ENCODE peak calls at places on chromosomes 2 and 18, in ten cellular contexts. F, C, L, S, Q, E, V, B, I and A are unnamed samples.

GRCh38 chr2:76737607-76738006 is 784.6 kb downstream of the LRRTM4 start:
- DNase-seq in F (no peak), C (no peak), L (no peak), S (no peak), Q (no peak), E (no peak), V (no peak), B (no peak), I (no peak), A (no peak)

GRCh38 chr2:12910431-12910830 is 193.7 kb downstream of the TRIB2 start:
- DNase-seq in F (no peak), C (no peak), L (no peak), S (no peak), Q (no peak), E (no peak), V (no peak), B (no peak), I (no peak), A (no peak)

GRCh38 chr18:80233201-80233835 is 14.0 kb downstream of the PARD6G start:
- DNase-seq in F (no peak), C (no peak), L (no peak), S (no peak), Q (no peak), E (no peak), V (no peak), B (no peak), I (no peak), A (no peak)

GRCh38 chr2:230824406-230824978 is 40.2 kb upstream of the ITM2C start:
- DNase-seq in F (peak), C (peak), L (peak), S (peak), Q (peak), E (peak), V (peak), B (peak), I (peak), A (peak)

GRCh38 chr2:200931227-200931626 is 32.2 kb downstream of the ORC2 start:
- DNase-seq in F (no peak), C (no peak), L (no peak), S (no peak), Q (no peak), E (no peak), V (no peak), B (no peak), I (no peak), A (no peak)

GRCh38 chr2:241224068-241224850 is 35.8 kb downstream of the ANO7 start:
- DNase-seq in F (no peak), C (no peak), L (no peak), S (no peak), Q (peak), E (no peak), V (peak), B (no peak), I (no peak), A (no peak)

GRCh38 chr2:85811173-85811849 is 57.5 kb downstream of the ATOH8 start:
- DNase-seq in F (peak), C (peak), L (no peak), S (no peak), Q (no peak), E (no peak), V (peak), B (peak), I (no peak), A (peak)

GRCh38 chr2:231820786-231821303 is 34.6 kb downstream of the COPS7B start:
- DNase-seq in F (no peak), C (no peak), L (no peak), S (no peak), Q (no peak), E (no peak), V (no peak), B (no peak), I (no peak), A (no peak)

GRCh38 chr18:26549486-26550435 is 1.4 kb upstream of the KCTD1 start:
- DNase-seq in F (peak), C (peak), L (peak), S (peak), Q (peak), E (no peak), V (peak), B (no peak), I (peak), A (peak)

GRCh38 chr2:57497489-57498096 is 549.0 kb upstream of the VRK2 start:
- DNase-seq in F (peak), C (no peak), L (no peak), S (peak), Q (peak), E (no peak), V (peak), B (peak), I (peak), A (peak)

GRCh38 chr2:129849559-129850160 is 129.8 kb upstream of the RAB6C start:
- DNase-seq in F (no peak), C (no peak), L (no peak), S (peak), Q (peak), E (no peak), V (peak), B (peak), I (no peak), A (peak)

GRCh38 chr2:73263540-73264331 is 20.5 kb downstream of the FBXO41 start:
- DNase-seq in F (no peak), C (no peak), L (no peak), S (no peak), Q (no peak), E (no peak), V (no peak), B (no peak), I (no peak), A (no peak)

GRCh38 chr2:147046473-147046872 is 798.4 kb upstream of the ACVR2A start:
- DNase-seq in F (no peak), C (no peak), L (no peak), S (no peak), Q (no peak), E (no peak), V (no peak), B (no peak), I (no peak), A (no peak)

GRCh38 chr2:137873860-137874259 is 90.4 kb upstream of the HNMT start:
- DNase-seq in F (no peak), C (no peak), L (no peak), S (peak), Q (no peak), E (no peak), V (no peak), B (no peak), I (no peak), A (no peak)

GRCh38 chr2:65320042-65320711 is 92.5 kb downstream of the ACTR2 start:
- DNase-seq in F (no peak), C (no peak), L (peak), S (no peak), Q (peak), E (no peak), V (peak), B (no peak), I (no peak), A (peak)

GRCh38 chr2:47904903-47905453 is 1.3 kb downstream of the FBXO11 start:
- DNase-seq in F (peak), C (peak), L (no peak), S (no peak), Q (peak), E (peak), V (no peak), B (peak), I (peak), A (peak)

GRCh38 chr2:99841749-99842148 is 300.6 kb downstream of the AFF3 start:
- DNase-seq in F (no peak), C (no peak), L (no peak), S (no peak), Q (no peak), E (no peak), V (peak), B (no peak), I (no peak), A (no peak)

GRCh38 chr18:8705280-8705940 is at the start of gene MTCL1:
- DNase-seq in F (no peak), C (no peak), L (peak), S (peak), Q (peak), E (no peak), V (peak), B (no peak), I (peak), A (peak)